ENCODE peak calls at places on chromosome 12, in nine cellular contexts. One of them, this sample, is unnamed. For H3K9me3 and H3K4me1, the result is how much of the 10 kb centered on the place peaks cover.

GRCh38 chr12:21248679-21249078 is 86.0 kb downstream of the SLCO1A2 start:
- DNase-seq in CD8-positive, alpha-beta T cell: no peak
- DNase-seq in heart left ventricle: no peak
- DNase-seq in psoas muscle: no peak
- DNase-seq in small intestine: no peak
- DNase-seq in PC-3: peak
- DNase-seq in ovary: no peak
- DNase-seq in uterus: no peak
- DNase-seq in CD4-positive, CD25-positive, alpha-beta regulatory T cell: no peak
- DNase-seq in this sample: no peak

GRCh38 chr12:113399490-113399889 is 4.2 kb downstream of the SDS start:
- DNase-seq in uterus: no peak
- DNase-seq in PC-3: no peak
- DNase-seq in ovary: no peak
- DNase-seq in psoas muscle: no peak
- DNase-seq in CD8-positive, alpha-beta T cell: no peak
- DNase-seq in CD4-positive, CD25-positive, alpha-beta regulatory T cell: no peak
- DNase-seq in small intestine: no peak
- DNase-seq in heart left ventricle: no peak
- DNase-seq in this sample: no peak

GRCh38 chr12:14768823-14769405 is 34.4 kb downstream of the WBP11 start:
- DNase-seq in psoas muscle: no peak
- DNase-seq in PC-3: peak
- DNase-seq in uterus: peak
- DNase-seq in small intestine: no peak
- DNase-seq in heart left ventricle: no peak
- DNase-seq in CD8-positive, alpha-beta T cell: no peak
- DNase-seq in ovary: peak
- DNase-seq in CD4-positive, CD25-positive, alpha-beta regulatory T cell: peak
- DNase-seq in this sample: peak

GRCh38 chr12:122980192-122981035 is at the start of gene ARL6IP4:
- DNase-seq in PC-3: peak
- DNase-seq in psoas muscle: peak
- DNase-seq in ovary: peak
- DNase-seq in CD8-positive, alpha-beta T cell: peak
- DNase-seq in heart left ventricle: peak
- DNase-seq in CD4-positive, CD25-positive, alpha-beta regulatory T cell: peak
- DNase-seq in small intestine: peak
- DNase-seq in uterus: peak
- DNase-seq in this sample: peak

GRCh38 chr12:77372026-77372425 is 306.7 kb upstream of the E2F7 start:
- DNase-seq in CD8-positive, alpha-beta T cell: no peak
- DNase-seq in small intestine: peak
- DNase-seq in heart left ventricle: no peak
- DNase-seq in PC-3: no peak
- DNase-seq in CD4-positive, CD25-positive, alpha-beta regulatory T cell: no peak
- DNase-seq in ovary: no peak
- DNase-seq in psoas muscle: no peak
- DNase-seq in uterus: no peak
- DNase-seq in this sample: no peak

GRCh38 chr12:96258451-96258933 is 64.3 kb downstream of the ELK3 start:
- DNase-seq in uterus: peak
- DNase-seq in PC-3: no peak
- DNase-seq in CD8-positive, alpha-beta T cell: no peak
- DNase-seq in psoas muscle: peak
- DNase-seq in heart left ventricle: peak
- DNase-seq in CD4-positive, CD25-positive, alpha-beta regulatory T cell: no peak
- DNase-seq in small intestine: no peak
- DNase-seq in ovary: peak
- DNase-seq in this sample: peak

GRCh38 chr12:73235387-73235786 is 963.2 kb downstream of the TRHDE start:
- DNase-seq in CD8-positive, alpha-beta T cell: no peak
- DNase-seq in psoas muscle: no peak
- DNase-seq in PC-3: no peak
- DNase-seq in uterus: no peak
- DNase-seq in small intestine: no peak
- DNase-seq in CD4-positive, CD25-positive, alpha-beta regulatory T cell: no peak
- DNase-seq in heart left ventricle: no peak
- DNase-seq in ovary: no peak
- DNase-seq in this sample: no peak

GRCh38 chr12:4274396-4274959 is 916 bp downstream of the CCND2 start:
- DNase-seq in small intestine: peak
- DNase-seq in CD8-positive, alpha-beta T cell: no peak
- DNase-seq in psoas muscle: no peak
- DNase-seq in CD4-positive, CD25-positive, alpha-beta regulatory T cell: peak
- DNase-seq in heart left ventricle: peak
- DNase-seq in uterus: no peak
- DNase-seq in PC-3: no peak
- DNase-seq in ovary: no peak
- DNase-seq in this sample: no peak

GRCh38 chr12:124734224-124734788 is 129.4 kb downstream of the SCARB1 start:
- DNase-seq in CD4-positive, CD25-positive, alpha-beta regulatory T cell: no peak
- DNase-seq in psoas muscle: peak
- DNase-seq in ovary: no peak
- DNase-seq in small intestine: no peak
- DNase-seq in CD8-positive, alpha-beta T cell: no peak
- DNase-seq in heart left ventricle: peak
- DNase-seq in PC-3: no peak
- DNase-seq in uterus: no peak
- DNase-seq in this sample: no peak

GRCh38 chr12:2299207-2299606 is 246.4 kb downstream of the CACNA1C start:
- DNase-seq in CD8-positive, alpha-beta T cell: no peak
- DNase-seq in uterus: no peak
- DNase-seq in heart left ventricle: no peak
- DNase-seq in ovary: no peak
- DNase-seq in small intestine: no peak
- DNase-seq in CD4-positive, CD25-positive, alpha-beta regulatory T cell: no peak
- DNase-seq in psoas muscle: no peak
- DNase-seq in PC-3: no peak
- DNase-seq in this sample: no peak

GRCh38 chr12:120365675-120366340 is 3.2 kb downstream of the MSI1 start:
- DNase-seq in CD8-positive, alpha-beta T cell: no peak
- DNase-seq in CD4-positive, CD25-positive, alpha-beta regulatory T cell: no peak
- DNase-seq in psoas muscle: no peak
- DNase-seq in heart left ventricle: no peak
- DNase-seq in PC-3: no peak
- DNase-seq in small intestine: peak
- DNase-seq in ovary: no peak
- DNase-seq in uterus: no peak
- DNase-seq in this sample: peak

GRCh38 chr12:11959117-11959823 is 111.5 kb upstream of the BCL2L14 start:
- DNase-seq in ovary: no peak
- DNase-seq in CD4-positive, CD25-positive, alpha-beta regulatory T cell: no peak
- DNase-seq in psoas muscle: no peak
- DNase-seq in small intestine: no peak
- DNase-seq in heart left ventricle: no peak
- DNase-seq in uterus: no peak
- DNase-seq in PC-3: peak
- DNase-seq in CD8-positive, alpha-beta T cell: no peak
- DNase-seq in this sample: peak

GRCh38 chr12:14957769-14958168 is 3.6 kb downstream of the ARHGDIB start:
- DNase-seq in psoas muscle: no peak
- DNase-seq in ovary: no peak
- DNase-seq in heart left ventricle: no peak
- DNase-seq in CD4-positive, CD25-positive, alpha-beta regulatory T cell: no peak
- DNase-seq in small intestine: no peak
- DNase-seq in CD8-positive, alpha-beta T cell: no peak
- DNase-seq in PC-3: no peak
- DNase-seq in uterus: no peak
- DNase-seq in this sample: no peak

GRCh38 chr12:107967170-107967569 is 161.9 kb upstream of the WSCD2 start:
- DNase-seq in ovary: no peak
- DNase-seq in CD4-positive, CD25-positive, alpha-beta regulatory T cell: no peak
- DNase-seq in heart left ventricle: no peak
- DNase-seq in PC-3: peak
- DNase-seq in CD8-positive, alpha-beta T cell: no peak
- DNase-seq in psoas muscle: no peak
- DNase-seq in small intestine: no peak
- DNase-seq in uterus: no peak
- DNase-seq in this sample: no peak

GRCh38 chr12:69688496-69689427 is 10.3 kb downstream of the BEST3 start:
- DNase-seq in small intestine: peak
- DNase-seq in ovary: peak
- DNase-seq in CD4-positive, CD25-positive, alpha-beta regulatory T cell: no peak
- DNase-seq in uterus: peak
- DNase-seq in CD8-positive, alpha-beta T cell: no peak
- DNase-seq in psoas muscle: peak
- DNase-seq in PC-3: peak
- DNase-seq in heart left ventricle: peak
- DNase-seq in this sample: no peak

GRCh38 chr12:120713861-120714482 is 3.7 kb downstream of the UNC119B start:
- DNase-seq in psoas muscle: peak
- DNase-seq in small intestine: peak
- DNase-seq in heart left ventricle: peak
- DNase-seq in ovary: peak
- DNase-seq in CD8-positive, alpha-beta T cell: peak
- DNase-seq in uterus: peak
- DNase-seq in PC-3: peak
- DNase-seq in CD4-positive, CD25-positive, alpha-beta regulatory T cell: peak
- DNase-seq in this sample: peak

GRCh38 chr12:105915997-105916697 is 222.6 kb downstream of the NUAK1 start:
- DNase-seq in CD8-positive, alpha-beta T cell: no peak
- DNase-seq in psoas muscle: no peak
- DNase-seq in CD4-positive, CD25-positive, alpha-beta regulatory T cell: no peak
- DNase-seq in PC-3: no peak
- DNase-seq in ovary: no peak
- DNase-seq in small intestine: no peak
- DNase-seq in heart left ventricle: no peak
- DNase-seq in uterus: no peak
- DNase-seq in this sample: no peak

GRCh38 chr12:105920161-105920684 is 218.5 kb downstream of the NUAK1 start:
- DNase-seq in PC-3: no peak
- DNase-seq in psoas muscle: no peak
- DNase-seq in ovary: no peak
- DNase-seq in CD4-positive, CD25-positive, alpha-beta regulatory T cell: no peak
- DNase-seq in CD8-positive, alpha-beta T cell: no peak
- DNase-seq in small intestine: no peak
- DNase-seq in uterus: peak
- DNase-seq in heart left ventricle: peak
- DNase-seq in this sample: no peak

GRCh38 chr12:105921055-105921454 is 217.7 kb downstream of the NUAK1 start:
- DNase-seq in uterus: no peak
- DNase-seq in ovary: no peak
- DNase-seq in small intestine: no peak
- DNase-seq in heart left ventricle: no peak
- DNase-seq in CD8-positive, alpha-beta T cell: no peak
- DNase-seq in CD4-positive, CD25-positive, alpha-beta regulatory T cell: no peak
- DNase-seq in PC-3: no peak
- DNase-seq in psoas muscle: no peak
- DNase-seq in this sample: no peak

GRCh38 chr12:105912911-105913514 is 225.7 kb downstream of the NUAK1 start:
- DNase-seq in CD4-positive, CD25-positive, alpha-beta regulatory T cell: no peak
- DNase-seq in small intestine: no peak
- DNase-seq in uterus: no peak
- DNase-seq in PC-3: no peak
- DNase-seq in CD8-positive, alpha-beta T cell: no peak
- DNase-seq in heart left ventricle: no peak
- DNase-seq in ovary: no peak
- DNase-seq in psoas muscle: no peak
- DNase-seq in this sample: no peak

GRCh38 chr12:105916698-105917059 is 222.1 kb downstream of the NUAK1 start:
- DNase-seq in small intestine: no peak
- DNase-seq in CD8-positive, alpha-beta T cell: no peak
- DNase-seq in ovary: no peak
- DNase-seq in psoas muscle: no peak
- DNase-seq in heart left ventricle: no peak
- DNase-seq in PC-3: no peak
- DNase-seq in uterus: no peak
- DNase-seq in CD4-positive, CD25-positive, alpha-beta regulatory T cell: no peak
- DNase-seq in this sample: no peak
- H3K27ac ChIP-seq in small intestine: no peak
- H3K27ac ChIP-seq in CD8-positive, alpha-beta T cell: no peak
- H3K27ac ChIP-seq in ovary: no peak
- H3K27ac ChIP-seq in psoas muscle: no peak
- H3K27ac ChIP-seq in heart left ventricle: no peak
- H3K27ac ChIP-seq in PC-3: no peak
- H3K27ac ChIP-seq in uterus: no peak
- H3K27ac ChIP-seq in CD4-positive, CD25-positive, alpha-beta regulatory T cell: no peak
- H3K27ac ChIP-seq in this sample: no peak

DNA sequence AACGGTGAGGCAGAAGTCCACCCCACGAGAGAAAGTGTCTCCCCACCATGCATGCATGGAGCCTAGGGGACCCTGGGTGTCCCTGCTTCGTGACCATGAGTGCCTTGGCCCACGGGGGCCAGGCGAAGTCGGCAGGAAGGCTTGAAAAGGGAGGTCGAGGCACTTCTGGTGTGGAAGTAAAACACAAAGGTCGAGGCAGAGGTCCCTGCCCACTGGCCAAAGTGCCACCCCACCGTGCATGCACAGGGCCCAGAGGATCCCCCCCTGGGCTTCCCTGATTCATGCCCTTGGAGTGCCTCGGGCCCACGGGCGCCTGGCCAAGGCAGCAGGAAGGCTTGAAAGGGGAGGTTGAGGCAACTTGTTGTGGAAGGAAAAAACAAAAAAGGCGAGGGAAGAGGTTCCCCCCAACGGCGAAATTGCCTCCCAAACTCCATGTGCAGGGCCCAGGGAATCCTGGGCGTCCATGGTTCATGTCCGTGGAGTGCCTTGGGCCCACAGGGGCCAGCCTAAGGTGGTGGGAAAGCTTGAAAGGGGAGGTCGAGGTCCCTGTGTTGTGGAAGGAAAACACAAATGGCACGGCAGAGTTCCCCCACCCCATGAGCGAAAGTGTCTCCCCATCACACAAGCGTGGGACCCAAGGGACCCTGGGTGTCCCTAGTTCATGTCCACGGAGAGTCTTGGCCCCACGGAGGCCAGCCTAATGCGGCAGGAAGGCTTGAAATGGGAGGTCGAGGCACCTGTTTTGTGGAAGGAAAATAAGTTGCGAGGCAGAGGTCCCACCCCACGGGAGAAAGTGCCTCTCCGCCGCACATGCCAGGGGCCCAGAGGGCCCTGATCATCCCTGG is 372.1 kb downstream of the ALG10 start:
- DNase-seq in CD8-positive, alpha-beta T cell: no peak
- DNase-seq in uterus: peak
- DNase-seq in psoas muscle: peak
- DNase-seq in ovary: peak
- DNase-seq in CD4-positive, CD25-positive, alpha-beta regulatory T cell: no peak
- DNase-seq in heart left ventricle: peak
- DNase-seq in small intestine: no peak
- DNase-seq in PC-3: no peak
- DNase-seq in this sample: no peak
- H3K9me3 ChIP-seq in CD8-positive, alpha-beta T cell: under half
- H3K9me3 ChIP-seq in uterus: under half
- H3K9me3 ChIP-seq in psoas muscle: under half
- H3K9me3 ChIP-seq in ovary: under half
- H3K9me3 ChIP-seq in CD4-positive, CD25-positive, alpha-beta regulatory T cell: half or more
- H3K9me3 ChIP-seq in heart left ventricle: under half
- H3K9me3 ChIP-seq in small intestine: under half
- H3K9me3 ChIP-seq in PC-3: under half
- H3K9me3 ChIP-seq in this sample: under half

GRCh38 chr12:47221256-47222023 is 141.7 kb upstream of the AMIGO2 start:
- DNase-seq in CD8-positive, alpha-beta T cell: no peak
- DNase-seq in PC-3: peak
- DNase-seq in heart left ventricle: no peak
- DNase-seq in ovary: no peak
- DNase-seq in CD4-positive, CD25-positive, alpha-beta regulatory T cell: no peak
- DNase-seq in uterus: no peak
- DNase-seq in psoas muscle: no peak
- DNase-seq in small intestine: peak
- DNase-seq in this sample: no peak
- H3K4me1 ChIP-seq in CD8-positive, alpha-beta T cell: under half
- H3K4me1 ChIP-seq in PC-3: half or more
- H3K4me1 ChIP-seq in heart left ventricle: under half
- H3K4me1 ChIP-seq in ovary: under half
- H3K4me1 ChIP-seq in CD4-positive, CD25-positive, alpha-beta regulatory T cell: half or more
- H3K4me1 ChIP-seq in uterus: under half
- H3K4me1 ChIP-seq in psoas muscle: under half
- H3K4me1 ChIP-seq in small intestine: under half
- H3K4me1 ChIP-seq in this sample: under half

GRCh38 chr12:19449814-19450213 is 10.5 kb downstream of the AEBP2 start:
- DNase-seq in ovary: no peak
- DNase-seq in CD4-positive, CD25-positive, alpha-beta regulatory T cell: no peak
- DNase-seq in uterus: no peak
- DNase-seq in small intestine: no peak
- DNase-seq in PC-3: no peak
- DNase-seq in heart left ventricle: no peak
- DNase-seq in psoas muscle: no peak
- DNase-seq in CD8-positive, alpha-beta T cell: no peak
- DNase-seq in this sample: no peak
- H3K27ac ChIP-seq in ovary: no peak
- H3K27ac ChIP-seq in CD4-positive, CD25-positive, alpha-beta regulatory T cell: no peak
- H3K27ac ChIP-seq in uterus: peak
- H3K27ac ChIP-seq in small intestine: no peak
- H3K27ac ChIP-seq in PC-3: no peak
- H3K27ac ChIP-seq in heart left ventricle: peak
- H3K27ac ChIP-seq in psoas muscle: no peak
- H3K27ac ChIP-seq in CD8-positive, alpha-beta T cell: no peak
- H3K27ac ChIP-seq in this sample: no peak

This sample was measured in body of pancreas.